ENCODE peak calls at places on chromosomes 4 and X, in seven cellular contexts. J is IMR-90, Y is HCT116, R is endothelial cell of umbilical vein, S is fibroblast of lung, A is GM23248, B is PC-3. I is an unnamed sample.

GRCh38 chr4:98232202-98232601 is 29.0 kb upstream of the RAP1GDS1 start:
- DNase-seq in J (peak), Y (no peak), R (peak), S (peak), A (peak), B (peak), I (peak)

GRCh38 chrX:39725114-39725513 is 372.6 kb downstream of the BCOR start:
- DNase-seq in J (no peak), Y (no peak), R (no peak), S (no peak), A (no peak), B (no peak), I (no peak)

GRCh38 chr4:99504804-99505502 is 5.9 kb upstream of the C4orf17 start:
- DNase-seq in J (no peak), Y (no peak), R (no peak), S (no peak), A (no peak), B (no peak), I (peak)

GRCh38 chr4:5919571-5919970 is 26.7 kb upstream of the CRMP1 start:
- DNase-seq in J (no peak), Y (no peak), R (no peak), S (no peak), A (no peak), B (no peak), I (no peak)

GRCh38 chrX:41014776-41015175 is 70.5 kb upstream of the USP9X start:
- DNase-seq in J (peak), Y (peak), R (no peak), S (no peak), A (peak), B (peak), I (no peak)

GRCh38 chr4:122456228-122457106 is at the start of gene IL2:
- DNase-seq in J (no peak), Y (no peak), R (no peak), S (no peak), A (no peak), B (no peak), I (no peak)

GRCh38 chr4:8746523-8747466 is 124.8 kb downstream of the HMX1 start:
- DNase-seq in J (no peak), Y (no peak), R (no peak), S (no peak), A (no peak), B (no peak), I (no peak)

GRCh38 chr4:77636902-77637301 is 31.3 kb downstream of the CXCL13 start:
- DNase-seq in J (peak), Y (peak), R (peak), S (peak), A (peak), B (peak), I (no peak)

GRCh38 chrX:72100824-72101351 is 30.8 kb downstream of the RTL5 start:
- DNase-seq in J (no peak), Y (no peak), R (no peak), S (no peak), A (peak), B (no peak), I (peak)

GRCh38 chrX:72394518-72395163 is 88.9 kb upstream of the CITED1 start:
- DNase-seq in J (peak), Y (no peak), R (no peak), S (peak), A (peak), B (peak), I (no peak)

GRCh38 chrX:38192007-38192625 is 28.6 kb downstream of the SRPX start:
- DNase-seq in J (peak), Y (no peak), R (peak), S (peak), A (peak), B (peak), I (peak)

GRCh38 chrX:108072746-108073145 is 18.6 kb downstream of the PSMD10 start:
- DNase-seq in J (peak), Y (no peak), R (peak), S (peak), A (peak), B (peak), I (no peak)

GRCh38 chrX:107485019-107485418 is 35.6 kb downstream of the FRMPD3 start:
- DNase-seq in J (no peak), Y (no peak), R (no peak), S (no peak), A (no peak), B (no peak), I (no peak)

GRCh38 chrX:53095796-53096195 is 1.9 kb downstream of the KANTR start:
- DNase-seq in J (no peak), Y (no peak), R (no peak), S (no peak), A (no peak), B (no peak), I (no peak)

GRCh38 chr4:3791910-3792542 is 25.8 kb downstream of the ADRA2C start:
- DNase-seq in J (peak), Y (no peak), R (peak), S (no peak), A (peak), B (peak), I (peak)

GRCh38 chrX:150268839-150269238 is 94.3 kb upstream of the MAMLD1 start:
- DNase-seq in J (no peak), Y (no peak), R (no peak), S (no peak), A (no peak), B (no peak), I (no peak)

GRCh38 chr4:141255016-141255415 is 34.3 kb downstream of the ZNF330 start:
- DNase-seq in J (peak), Y (no peak), R (no peak), S (no peak), A (peak), B (peak), I (no peak)

GRCh38 chrX:71859637-71860036 is 51.0 kb upstream of the NHSL2 start:
- DNase-seq in J (peak), Y (peak), R (peak), S (peak), A (peak), B (peak), I (peak)

GRCh38 chrX:50161143-50161542 is 39.7 kb downstream of the AKAP4 start:
- DNase-seq in J (peak), Y (no peak), R (no peak), S (no peak), A (peak), B (peak), I (no peak)

GRCh38 chr4:156971623-156972369 is at the start of gene PDGFC:
- DNase-seq in J (peak), Y (no peak), R (peak), S (peak), A (peak), B (peak), I (no peak)

GRCh38 chr4:24013666-24014422 is 124.0 kb upstream of the PPARGC1A start:
- DNase-seq in J (no peak), Y (no peak), R (no peak), S (no peak), A (no peak), B (no peak), I (no peak)

GRCh38 chrX:34943235-34943634 is 639 bp downstream of the FAM47B start:
- DNase-seq in J (no peak), Y (no peak), R (no peak), S (no peak), A (no peak), B (no peak), I (no peak)

GRCh38 chr4:99077177-99077576 is 11.4 kb downstream of the ADH5 start:
- DNase-seq in J (no peak), Y (no peak), R (no peak), S (no peak), A (no peak), B (no peak), I (no peak)

GRCh38 chrX:11683057-11683456 is 17.3 kb upstream of the ARHGAP6 start:
- DNase-seq in J (no peak), Y (no peak), R (no peak), S (no peak), A (no peak), B (no peak), I (no peak)

GRCh38 chrX:2500091-2500680 is 590 bp downstream of the DHRSX start:
- DNase-seq in J (peak), Y (no peak), R (peak), S (peak), A (peak), B (peak), I (no peak)

GRCh38 chrX:6226646-6227444 is 1.8 kb downstream of the NLGN4X start:
- DNase-seq in J (no peak), Y (no peak), R (no peak), S (no peak), A (no peak), B (no peak), I (peak)

DNA sequence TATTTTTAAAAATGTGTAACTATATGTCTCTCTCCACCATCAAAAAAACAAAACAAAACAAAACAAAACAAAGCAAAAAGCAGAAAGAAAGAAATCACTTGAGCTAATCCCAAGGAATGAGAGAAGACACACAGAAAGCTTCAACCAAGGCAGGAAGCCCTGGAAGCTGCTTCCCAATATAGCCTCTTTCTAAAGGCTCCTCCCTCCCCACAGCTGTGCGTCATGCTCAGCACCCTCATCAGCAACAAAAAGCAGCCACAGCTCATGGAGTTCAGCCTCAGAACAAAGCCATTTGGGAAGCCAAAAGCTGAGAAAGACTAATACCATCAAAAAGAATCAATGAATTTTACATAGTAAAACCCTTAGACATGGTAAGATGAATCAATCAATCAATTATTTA is 501.6 kb upstream of the SMIM31 start:
- DNase-seq in J (no peak), Y (no peak), R (no peak), S (peak), A (peak), B (no peak), I (no peak)
- H2AFZ ChIP-seq in J (no peak), Y (peak), R (no peak), S (no peak), A (no peak), B (no peak), I (no peak)

GRCh38 chr4:54941994-54942552 is 183.3 kb downstream of the KDR start:
- DNase-seq in J (no peak), Y (no peak), R (peak), S (no peak), A (no peak), B (no peak), I (peak)

GRCh38 chr4:54940996-54941395 is 184.4 kb downstream of the KDR start:
- DNase-seq in J (no peak), Y (no peak), R (no peak), S (no peak), A (no peak), B (no peak), I (no peak)

GRCh38 chr4:54945838-54946237 is 179.6 kb downstream of the KDR start:
- DNase-seq in J (no peak), Y (no peak), R (peak), S (no peak), A (no peak), B (peak), I (no peak)

GRCh38 chr4:54937501-54937900 is 187.9 kb downstream of the KDR start:
- DNase-seq in J (no peak), Y (no peak), R (peak), S (peak), A (no peak), B (peak), I (no peak)

GRCh38 chr4:54942735-54943134 is 182.7 kb downstream of the KDR start:
- DNase-seq in J (no peak), Y (no peak), R (peak), S (no peak), A (no peak), B (no peak), I (no peak)
- H2AFZ ChIP-seq in J (no peak), Y (no peak), R (peak), S (no peak), A (no peak), B (no peak), I (no peak)

DNA sequence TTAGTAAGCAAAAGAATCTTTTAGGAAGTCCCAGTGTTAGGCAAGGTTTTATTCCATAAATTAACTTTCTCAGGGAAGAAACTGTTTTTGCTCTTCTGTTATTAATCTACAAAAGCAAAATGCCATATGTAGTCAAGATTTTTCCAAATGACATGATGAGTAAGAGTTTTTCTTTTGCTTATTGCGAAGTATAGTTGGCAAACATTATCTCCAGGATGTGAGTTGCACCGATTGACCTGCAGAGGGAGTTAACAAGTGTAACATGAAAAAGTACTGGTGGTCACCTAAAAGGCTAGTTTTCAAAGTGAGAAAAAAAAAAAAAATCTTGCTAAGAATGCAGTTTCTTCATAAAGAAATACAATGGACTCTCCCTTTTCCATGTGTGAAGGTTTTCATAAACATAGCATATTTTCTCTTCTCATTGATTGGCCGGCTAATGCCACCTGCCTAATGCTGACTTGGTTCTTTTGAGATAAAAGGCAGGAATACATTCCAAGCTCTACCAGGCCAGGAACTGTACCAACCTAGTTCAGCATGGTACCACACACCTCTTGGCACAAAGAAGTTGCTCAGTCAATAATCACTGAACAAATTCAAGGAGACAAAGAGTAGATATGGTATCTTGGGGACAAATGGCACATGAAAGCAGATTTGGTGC is 100.2 kb downstream of the LNX1 start:
- DNase-seq in J (peak), Y (peak), R (peak), S (peak), A (peak), B (peak), I (no peak)
- H2AFZ ChIP-seq in J (no peak), Y (no peak), R (peak), S (no peak), A (peak), B (no peak), I (no peak)

DNA sequence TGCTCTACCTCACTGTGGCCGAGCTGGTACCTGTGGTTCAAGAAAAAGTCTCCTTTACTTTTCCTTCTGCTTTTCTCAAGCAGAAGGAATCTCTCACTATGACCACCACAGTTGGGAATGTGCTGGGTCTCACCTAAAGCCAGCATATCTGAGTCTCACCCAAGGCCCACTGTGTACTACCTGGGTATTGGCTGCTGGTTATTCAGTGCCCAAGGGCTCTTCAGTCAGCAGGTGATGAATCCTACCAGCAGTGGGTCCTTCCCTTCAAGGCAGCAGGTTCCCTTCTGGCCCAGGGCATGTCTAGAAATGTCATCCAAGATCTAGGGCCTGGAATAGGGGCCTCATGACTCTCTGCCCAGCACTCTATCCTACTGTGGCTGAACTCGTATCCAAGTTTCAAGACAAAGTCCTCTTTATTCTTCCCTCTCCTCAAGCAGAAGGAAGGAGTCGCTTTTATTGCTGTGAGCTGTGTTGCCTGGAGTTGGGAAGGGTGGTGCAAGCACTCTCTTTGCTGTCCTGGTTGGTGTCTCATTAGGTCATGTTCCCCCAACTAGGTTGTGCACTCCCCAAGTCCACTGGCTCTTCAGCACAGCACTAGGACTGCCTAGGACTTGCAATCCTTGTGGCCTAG is 6.1 kb downstream of the CXCL10 start:
- DNase-seq in J (no peak), Y (no peak), R (no peak), S (no peak), A (no peak), B (no peak), I (no peak)
- H2AFZ ChIP-seq in J (no peak), Y (no peak), R (no peak), S (no peak), A (no peak), B (no peak), I (no peak)

GRCh38 chr4:38855466-38855865 is 1.2 kb downstream of the TLR6 start:
- DNase-seq in J (no peak), Y (no peak), R (no peak), S (no peak), A (no peak), B (no peak), I (no peak)

GRCh38 chr4:38856046-38856445 is 571 bp downstream of the TLR6 start:
- DNase-seq in J (no peak), Y (no peak), R (no peak), S (no peak), A (no peak), B (no peak), I (peak)

GRCh38 chr4:38857354-38858096 is 908 bp upstream of the TLR6 start:
- DNase-seq in J (peak), Y (peak), R (peak), S (peak), A (peak), B (peak), I (peak)

GRCh38 chr4:38858097-38858420 is 1.4 kb upstream of the TLR6 start:
- DNase-seq in J (no peak), Y (no peak), R (no peak), S (no peak), A (no peak), B (no peak), I (no peak)

GRCh38 chr4:38856524-38857337 is at the start of gene TLR6:
- DNase-seq in J (peak), Y (peak), R (peak), S (peak), A (peak), B (peak), I (peak)
- H2AFZ ChIP-seq in J (peak), Y (peak), R (peak), S (peak), A (peak), B (peak), I (peak)

GRCh38 chr4:107094332-107094731 is 58.2 kb upstream of the DKK2 start:
- DNase-seq in J (peak), Y (peak), R (peak), S (peak), A (peak), B (peak), I (no peak)
- H2AFZ ChIP-seq in J (no peak), Y (peak), R (no peak), S (no peak), A (no peak), B (no peak), I (no peak)

GRCh38 chr4:37816719-37817118 is 9.8 kb upstream of the PGM2 start:
- DNase-seq in J (no peak), Y (no peak), R (no peak), S (no peak), A (no peak), B (no peak), I (no peak)
- H2AFZ ChIP-seq in J (peak), Y (peak), R (no peak), S (no peak), A (no peak), B (no peak), I (peak)

DNA sequence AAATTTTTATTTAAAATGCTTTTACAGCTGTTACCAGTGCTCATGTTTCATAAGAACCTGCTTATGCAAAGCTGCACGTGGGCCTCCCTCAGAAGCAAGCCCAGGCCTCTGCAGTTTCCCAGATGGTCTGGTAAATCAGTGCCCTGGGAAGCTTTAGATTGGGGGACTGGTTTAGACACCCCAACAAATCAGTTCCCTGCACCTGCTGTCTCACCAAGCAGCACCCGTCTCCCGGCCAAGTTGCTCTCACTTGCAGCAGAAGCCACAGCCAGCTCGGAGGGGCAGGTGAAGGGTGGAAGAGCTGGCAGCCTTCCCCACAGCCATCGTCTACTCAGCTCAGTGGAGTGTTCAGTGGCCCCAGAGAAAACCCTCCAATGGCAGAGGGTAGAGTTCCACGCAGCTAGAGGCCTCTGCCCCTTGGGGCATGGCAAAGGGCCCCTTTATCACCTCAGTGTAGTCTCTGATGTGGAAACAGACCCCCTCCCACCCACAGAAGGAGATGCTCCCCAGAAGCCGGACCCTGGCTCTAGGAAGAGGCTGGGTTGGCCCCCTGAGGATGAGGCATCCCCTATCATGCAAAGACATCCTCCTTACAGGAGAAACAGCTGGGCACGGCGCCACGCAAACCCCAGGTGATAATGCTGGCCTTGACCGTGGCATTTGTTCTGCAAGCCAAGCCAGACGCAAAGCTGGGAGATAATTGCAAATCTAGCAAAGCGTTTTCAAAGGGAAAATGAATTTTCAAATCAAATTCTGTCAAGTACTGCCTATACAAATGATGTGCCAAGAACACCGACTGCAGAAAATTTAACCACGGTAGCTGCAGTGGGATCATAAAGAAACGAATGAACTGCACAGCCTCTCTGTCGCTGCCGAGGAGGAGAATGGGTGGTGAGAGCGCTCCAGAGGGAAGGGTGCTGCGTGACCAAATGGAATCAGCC is 51.9 kb downstream of the ZFYVE28 start:
- DNase-seq in J (peak), Y (no peak), R (no peak), S (peak), A (peak), B (no peak), I (no peak)
- H2AFZ ChIP-seq in J (no peak), Y (no peak), R (no peak), S (no peak), A (no peak), B (no peak), I (no peak)

DNA sequence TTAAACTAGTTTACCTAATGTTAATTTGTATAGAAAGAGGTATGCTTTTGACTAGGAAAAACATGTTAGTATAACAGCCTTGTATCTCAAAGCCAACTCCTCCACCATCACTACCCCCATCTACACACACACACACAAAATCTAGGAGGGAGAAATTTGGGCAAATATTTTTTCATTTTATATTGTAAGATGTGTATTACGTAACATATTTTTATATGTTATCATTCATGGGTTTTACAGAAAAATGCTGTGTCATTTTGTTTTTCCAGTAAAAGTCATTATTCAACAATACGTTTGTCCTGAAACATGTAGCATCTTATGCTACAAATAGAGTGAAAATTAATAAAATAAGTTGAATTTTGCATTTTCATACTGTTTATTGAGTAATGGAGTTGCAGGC is 3.0 kb downstream of the SULT1B1 start:
- DNase-seq in J (no peak), Y (no peak), R (no peak), S (no peak), A (no peak), B (no peak), I (no peak)
- H2AFZ ChIP-seq in J (no peak), Y (no peak), R (no peak), S (no peak), A (no peak), B (no peak), I (no peak)

GRCh38 chr4:186743261-186743660 is 19.6 kb upstream of the FAT1 start:
- DNase-seq in J (no peak), Y (no peak), R (no peak), S (no peak), A (peak), B (no peak), I (no peak)
- H2AFZ ChIP-seq in J (no peak), Y (no peak), R (no peak), S (no peak), A (peak), B (no peak), I (no peak)

I was measured in DND-41.